ENCODE peak calls at places on chromosomes 1 and 21, in five cellular contexts. A is H9; V is brain pericyte; T is activated CD4-positive, alpha-beta T cell treated with anti-CD3 and anti-CD28 coated beads for 48 hours; L is NCI-H2081. G is an unnamed sample.

GRCh38 chr1:91582431-91582921 is 81.8 kb downstream of the CDC7 start:
- DNase-seq in A (no peak), V (no peak), T (no peak), L (no peak), G (no peak)

GRCh38 chr1:166789286-166789685 is 50.0 kb upstream of the POGK start:
- DNase-seq in A (no peak), V (no peak), T (no peak), L (no peak), G (no peak)

GRCh38 chr1:19450811-19451564 is 34.4 kb downstream of the CAPZB start:
- DNase-seq in A (no peak), V (peak), T (no peak), L (peak), G (peak)

GRCh38 chr1:93180723-93181613 is at the start of gene CCDC18:
- DNase-seq in A (no peak), V (no peak), T (peak), L (peak), G (no peak)

GRCh38 chr1:204507317-204508105 is 8.7 kb upstream of the MDM4 start:
- DNase-seq in A (peak), V (no peak), T (peak), L (peak), G (no peak)

GRCh38 chr1:21244986-21245687 is 45.1 kb downstream of the ECE1 start:
- DNase-seq in A (peak), V (no peak), T (peak), L (no peak), G (peak)

GRCh38 chr1:234958702-234959649 is 169.7 kb downstream of the TOMM20 start:
- DNase-seq in A (no peak), V (no peak), T (no peak), L (no peak), G (no peak)

GRCh38 chr1:45499415-45499769 is 481 bp downstream of the CCDC163 start:
- DNase-seq in A (no peak), V (no peak), T (no peak), L (peak), G (peak)

GRCh38 chr1:245160288-245160687 is 5.5 kb downstream of the KIF26B start:
- DNase-seq in A (no peak), V (no peak), T (no peak), L (no peak), G (no peak)

GRCh38 chr1:61253059-61253735 is 170.8 kb downstream of the NFIA start:
- DNase-seq in A (no peak), V (no peak), T (no peak), L (peak), G (peak)

GRCh38 chr1:155003766-155004351 is 1.3 kb downstream of the ZBTB7B start:
- DNase-seq in A (peak), V (no peak), T (no peak), L (peak), G (peak)

GRCh38 chr1:116847688-116848531 is 61.8 kb upstream of the PTGFRN start:
- DNase-seq in A (no peak), V (no peak), T (peak), L (no peak), G (no peak)

GRCh38 chr1:24996456-24996855 is 66.4 kb upstream of the RUNX3 start:
- DNase-seq in A (no peak), V (no peak), T (no peak), L (no peak), G (no peak)

GRCh38 chr1:109815809-109816791 is 52.4 kb upstream of the EPS8L3 start:
- DNase-seq in A (peak), V (no peak), T (no peak), L (no peak), G (no peak)

GRCh38 chr1:210089848-210090247 is 142.7 kb upstream of the SERTAD4 start:
- DNase-seq in A (no peak), V (no peak), T (no peak), L (no peak), G (no peak)

GRCh38 chr21:31874817-31875216 is 2.0 kb downstream of the HUNK start:
- DNase-seq in A (peak), V (no peak), T (no peak), L (no peak), G (peak)

GRCh38 chr1:10635385-10635896 is 160.7 kb downstream of the PEX14 start:
- DNase-seq in A (no peak), V (no peak), T (no peak), L (peak), G (no peak)

GRCh38 chr1:245153645-245154428 is 948 bp upstream of the KIF26B start:
- DNase-seq in A (peak), V (no peak), T (peak), L (peak), G (peak)

GRCh38 chr1:101907264-101907663 is 89.5 kb downstream of the OLFM3 start:
- DNase-seq in A (no peak), V (no peak), T (no peak), L (peak), G (no peak)

GRCh38 chr1:30908446-30908885 is at the start of gene SDC3:
- DNase-seq in A (no peak), V (no peak), T (no peak), L (peak), G (peak)

GRCh38 chr21:34795152-34796141 is 126.7 kb downstream of the CLIC6 start:
- DNase-seq in A (no peak), V (no peak), T (no peak), L (no peak), G (no peak)

GRCh38 chr1:156291226-156292061 is 4.0 kb downstream of the GLMP start:
- DNase-seq in A (peak), V (peak), T (peak), L (peak), G (peak)

GRCh38 chr1:6392880-6393399 is 627 bp downstream of the ACOT7 start:
- DNase-seq in A (no peak), V (no peak), T (no peak), L (no peak), G (no peak)

GRCh38 chr1:114032271-114033218 is 53.3 kb downstream of the OLFML3 start:
- DNase-seq in A (peak), V (no peak), T (no peak), L (no peak), G (no peak)

GRCh38 chr21:45057886-45058285 is 16.5 kb upstream of the ADARB1 start:
- DNase-seq in A (no peak), V (no peak), T (no peak), L (no peak), G (no peak)

GRCh38 chr1:115325876-115326275 is 12.2 kb downstream of the NGF start:
- DNase-seq in A (no peak), V (no peak), T (no peak), L (no peak), G (no peak)

G was measured in body of pancreas.